ENCODE peak calls at places on chromosomes 3 and 15, in nine cellular contexts. H is neural progenitor cell, U is stomach, O is BE2C, M is psoas muscle, K is IMR-90, S is testis, W is cardiac muscle cell, C is Peyer's patch. N is an unnamed sample.

GRCh38 chr15:101407966-101408775 is 81.3 kb downstream of the PCSK6 start:
- DNase-seq in H (no peak), U (peak; percentile 19), O (no peak), M (no peak), K (no peak), S (no peak), W (no peak), C (no peak), N (no peak)

GRCh38 chr3:126130981-126131750 is 47.2 kb upstream of the SLC41A3 start:
- DNase-seq in H (no peak), U (peak; percentile 25), O (no peak), M (peak; percentile 46), K (no peak), S (peak; percentile 9), W (no peak), C (no peak), N (no peak)

GRCh38 chr3:112087746-112088145 is 1.6 kb downstream of the C3orf52 start:
- DNase-seq in H (no peak), U (peak; percentile 43), O (no peak), M (no peak), K (no peak), S (no peak), W (no peak), C (no peak), N (no peak)

GRCh38 chr15:31265871-31266711 is 60.5 kb upstream of the KLF13 start:
- DNase-seq in H (peak; percentile 3), U (peak; percentile 59), O (no peak), M (peak; percentile 59), K (no peak), S (peak; percentile 19), W (no peak), C (peak; percentile 82), N (no peak)

GRCh38 chr3:9340450-9341009 is 22.3 kb upstream of the THUMPD3 start:
- DNase-seq in H (no peak), U (no peak), O (no peak), M (no peak), K (peak; percentile 93), S (no peak), W (no peak), C (no peak), N (peak; percentile 79)

GRCh38 chr3:36663666-36664291 is 100.6 kb downstream of the DCLK3 start:
- DNase-seq in H (no peak), U (no peak), O (no peak), M (no peak), K (peak; percentile 60), S (no peak), W (no peak), C (no peak), N (peak; percentile 75)

GRCh38 chr3:197891-198491 is 1.4 kb downstream of the CHL1 start:
- DNase-seq in H (peak; percentile 38), U (no peak), O (no peak), M (no peak), K (no peak), S (peak; percentile 58), W (peak; percentile 12), C (no peak), N (no peak)

GRCh38 chr15:63505842-63506222 is 1.4 kb downstream of the USP3 start:
- DNase-seq in H (no peak), U (no peak), O (no peak), M (no peak), K (no peak), S (no peak), W (no peak), C (no peak), N (no peak)

GRCh38 chr3:24004171-24004938 is 59.3 kb downstream of the NR1D2 start:
- DNase-seq in H (no peak), U (no peak), O (no peak), M (no peak), K (no peak), S (no peak), W (no peak), C (no peak), N (no peak)

GRCh38 chr3:107198522-107199271 is 178.5 kb upstream of the CCDC54 start:
- DNase-seq in H (no peak), U (no peak), O (peak; percentile 32), M (peak; percentile 60), K (peak; percentile 50), S (no peak), W (no peak), C (no peak), N (no peak)

GRCh38 chr3:41716391-41716910 is 245.5 kb downstream of the ULK4 start:
- DNase-seq in H (no peak), U (no peak), O (no peak), M (no peak), K (peak; percentile 37), S (no peak), W (no peak), C (no peak), N (no peak)

GRCh38 chr3:189038773-189039720 is 132.7 kb upstream of the TPRG1 start:
- DNase-seq in H (no peak), U (no peak), O (no peak), M (no peak), K (no peak), S (no peak), W (no peak), C (no peak), N (no peak)

GRCh38 chr3:171088984-171089754 is 62.6 kb upstream of the SLC2A2 start:
- DNase-seq in H (peak; percentile 5), U (no peak), O (no peak), M (no peak), K (peak; percentile 95), S (no peak), W (no peak), C (no peak), N (peak; percentile 68)

GRCh38 chr3:168051579-168052183 is 44.0 kb downstream of the GOLIM4 start:
- DNase-seq in H (no peak), U (no peak), O (no peak), M (no peak), K (peak; percentile 89), S (no peak), W (peak; percentile 14), C (no peak), N (no peak)

GRCh38 chr3:111352585-111352984 is 189.4 kb upstream of the CD96 start:
- DNase-seq in H (no peak), U (no peak), O (no peak), M (no peak), K (no peak), S (no peak), W (no peak), C (no peak), N (no peak)

GRCh38 chr15:49088996-49089395 is 42.8 kb upstream of the SECISBP2L start:
- DNase-seq in H (no peak), U (no peak), O (no peak), M (no peak), K (no peak), S (no peak), W (peak; percentile 25), C (no peak), N (no peak)

DNA sequence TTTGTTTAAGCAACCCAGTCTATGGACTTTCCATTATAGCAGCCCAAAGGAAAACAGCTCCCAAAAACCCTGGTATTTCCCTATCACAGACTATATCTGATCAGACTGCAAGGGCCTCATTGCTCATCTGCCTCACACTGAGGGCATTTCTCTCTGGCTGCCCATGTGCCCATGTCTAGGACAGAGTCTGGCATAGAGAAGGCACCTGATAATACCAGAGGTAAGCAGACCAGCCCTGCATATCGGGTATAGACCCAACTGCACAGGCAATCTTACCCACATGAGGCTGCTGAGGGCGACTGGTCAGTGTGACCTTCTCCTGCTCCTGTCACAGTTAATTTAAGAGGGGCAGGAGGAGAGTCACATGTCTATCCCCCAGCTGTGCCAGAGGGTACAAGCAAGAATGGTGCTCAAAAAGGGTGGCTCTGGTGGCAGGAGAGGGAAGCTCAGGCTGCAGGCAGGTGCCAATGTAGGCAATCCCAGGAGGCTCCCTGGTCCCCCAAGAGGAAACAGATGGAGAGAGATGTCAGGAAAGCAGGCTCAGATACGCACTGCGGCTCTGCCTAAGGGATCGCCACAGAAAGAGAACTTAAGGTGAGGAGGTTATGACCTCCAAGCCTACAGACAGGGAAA is 3.1 kb downstream of the CSRNP1 start:
- DNase-seq in H (no peak), U (no peak), O (peak; percentile 58), M (no peak), K (no peak), S (no peak), W (no peak), C (no peak), N (no peak)
- TF ChIP-seq CTCF in H (no peak), U (no peak), O (no peak), M (peak; percentile 23), K (no peak), S (no peak), W (no peak), C (no peak), N (no peak)

GRCh38 chr3:72601049-72601448 is 247.2 kb downstream of the SHQ1 start:
- DNase-seq in H (peak; percentile 89), U (no peak), O (no peak), M (no peak), K (no peak), S (no peak), W (no peak), C (no peak), N (no peak)
- H3K27me3 ChIP-seq in H (no peaks in the 10 kb centered on the region), U (no peaks in the 10 kb centered on the region), O (no peaks in the 10 kb centered on the region), M (no peaks in the 10 kb centered on the region), K (peaks cover 58% of the 10 kb centered on the region), S (no peaks in the 10 kb centered on the region), W (no peaks in the 10 kb centered on the region), C (no peaks in the 10 kb centered on the region), N (peaks cover 11% of the 10 kb centered on the region)

GRCh38 chr3:81349941-81350340 is 411.5 kb downstream of the GBE1 start:
- DNase-seq in H (no peak), U (no peak), O (no peak), M (no peak), K (no peak), S (no peak), W (no peak), C (no peak), N (no peak)

DNA sequence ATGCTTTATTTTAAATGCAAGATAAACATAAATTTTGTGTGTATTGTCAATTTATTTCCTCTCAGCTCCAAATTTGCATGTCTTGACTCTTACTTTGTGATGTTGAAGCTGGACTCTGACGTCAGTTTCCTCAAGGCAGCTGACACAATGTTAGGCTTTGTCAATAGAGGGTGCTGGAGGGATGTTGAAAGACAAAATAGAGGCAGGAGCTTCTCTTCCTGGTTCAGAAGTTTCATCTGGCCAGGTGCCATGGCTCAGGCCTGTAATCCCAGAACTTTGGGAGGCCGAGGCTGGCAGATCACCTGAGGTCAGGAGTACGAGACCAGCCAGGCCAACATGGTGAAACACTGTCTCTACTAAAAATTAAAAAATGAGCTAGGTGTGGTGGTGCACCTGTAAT is 408.6 kb downstream of the GBE1 start:
- DNase-seq in H (peak; percentile 38), U (no peak), O (peak; percentile 39), M (no peak), K (peak; percentile 8), S (no peak), W (peak; percentile 36), C (no peak), N (no peak)
- TF ChIP-seq CTCF in H (peak; percentile 43), U (no peak), O (peak; percentile 62), M (no peak), K (no peak), S (no peak), W (peak; percentile 24), C (no peak), N (no peak)

DNA sequence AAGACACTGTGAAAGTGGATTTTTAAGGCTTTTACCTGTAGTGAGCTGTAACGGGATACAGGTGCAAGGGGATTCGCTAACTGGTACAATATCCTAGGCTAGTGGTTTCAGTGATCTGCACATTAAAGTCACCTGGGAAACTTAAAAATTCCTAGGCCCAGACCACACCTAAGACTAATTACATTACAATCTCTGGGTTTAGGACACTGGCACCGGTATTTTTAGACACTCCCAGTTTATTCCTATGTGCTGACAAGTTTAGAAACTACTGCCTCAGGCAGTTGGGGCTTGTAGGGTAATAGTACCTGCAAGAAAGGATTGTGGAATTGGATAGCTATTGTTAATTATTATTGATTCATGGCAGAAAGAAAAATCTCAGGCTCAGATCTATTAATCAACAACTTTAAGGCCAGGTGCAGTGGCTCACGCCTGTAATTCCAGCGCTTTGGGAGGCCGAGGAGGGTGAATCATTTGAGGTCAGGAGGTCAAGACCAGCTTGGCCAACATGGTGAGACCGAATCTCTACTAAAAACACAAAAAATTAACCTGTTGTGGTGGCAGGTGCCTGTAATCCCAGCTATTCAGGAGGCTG is 50.4 kb upstream of the CASR start:
- DNase-seq in H (no peak), U (no peak), O (no peak), M (no peak), K (no peak), S (no peak), W (no peak), C (no peak), N (peak; percentile 32)
- H3K27me3 ChIP-seq in H (no peaks in the 10 kb centered on the region), U (no peaks in the 10 kb centered on the region), O (peaks cover 5% of the 10 kb centered on the region), M (no peaks in the 10 kb centered on the region), K (no peaks in the 10 kb centered on the region), S (no peaks in the 10 kb centered on the region), W (no peaks in the 10 kb centered on the region), C (no peaks in the 10 kb centered on the region), N (no peaks in the 10 kb centered on the region)

N was measured in kidney epithelial cell.